ENCODE peak calls at places on chromosome 9, in four cellular contexts. L is cardiac muscle cell, E is heart left ventricle, W is tibial artery. I is an unnamed sample.
A peak's percentile ranks its signal among the peaks of the same experiment; 100 is the strongest.

GRCh38 chr9:96453625-96454024 is 3.7 kb downstream of the HABP4 start:
- DNase-seq in E (no peak), L (peak; percentile 64), W (no peak), I (no peak)

GRCh38 chr9:12289711-12290110 is 403.5 kb upstream of the TYRP1 start:
- DNase-seq in E (no peak), L (no peak), W (no peak), I (no peak)

GRCh38 chr9:107999011-107999410 is 509.4 kb upstream of the KLF4 start:
- DNase-seq in E (no peak), L (no peak), W (no peak), I (no peak)

GRCh38 chr9:94511943-94512265 is 43.0 kb upstream of the PCAT7 start:
- DNase-seq in L (no peak), E (no peak), W (no peak), I (no peak)

GRCh38 chr9:6905850-6906375 is 148.1 kb downstream of the KDM4C start:
- DNase-seq in L (no peak), E (no peak), W (no peak), I (no peak)

GRCh38 chr9:72983056-72983455 is 30.2 kb upstream of the ALDH1A1 start:
- DNase-seq in E (no peak), L (no peak), W (no peak), I (no peak)

GRCh38 chr9:123997665-123998277 is 13.8 kb upstream of the LHX2 start:
- DNase-seq in W (peak; percentile 69), L (peak; percentile 41), E (peak; percentile 62), I (peak; percentile 84)

GRCh38 chr9:75087279-75087823 is 604 bp downstream of the NMRK1 start:
- DNase-seq in E (no peak), W (peak; percentile 74), L (peak; percentile 70), I (peak; percentile 54)

GRCh38 chr9:91354846-91355245 is 6.9 kb downstream of the AUH start:
- DNase-seq in E (no peak), W (no peak), L (no peak), I (no peak)

GRCh38 chr9:16217933-16218830 is 652.3 kb downstream of the BNC2 start:
- DNase-seq in E (no peak), W (no peak), L (peak; percentile 49), I (no peak)

GRCh38 chr9:6426117-6426516 is 13.1 kb downstream of the UHRF2 start:
- DNase-seq in L (no peak), E (no peak), W (no peak), I (no peak)

GRCh38 chr9:133524679-133525228 is at the start of gene MYMK:
- DNase-seq in L (no peak), E (peak; percentile 20), W (no peak), I (peak; percentile 74)
- H3K4me1 ChIP-seq in L (peaks cover 28% of the 10 kb centered on the region), E (peaks cover 3% of the 10 kb centered on the region), W (peaks cover 20% of the 10 kb centered on the region), I (peaks cover 12% of the 10 kb centered on the region)

GRCh38 chr9:78044886-78045285 is 13.3 kb upstream of the GNAQ start:
- DNase-seq in E (no peak), L (no peak), W (no peak), I (no peak)

GRCh38 chr9:78038620-78039300 is 7.1 kb upstream of the GNAQ start:
- DNase-seq in E (no peak), L (peak; percentile 35), W (no peak), I (no peak)

GRCh38 chr9:78041971-78042370 is 10.4 kb upstream of the GNAQ start:
- DNase-seq in W (no peak), E (no peak), L (no peak), I (no peak)

GRCh38 chr9:78044189-78044588 is 12.6 kb upstream of the GNAQ start:
- DNase-seq in E (no peak), W (no peak), L (no peak), I (no peak)

DNA sequence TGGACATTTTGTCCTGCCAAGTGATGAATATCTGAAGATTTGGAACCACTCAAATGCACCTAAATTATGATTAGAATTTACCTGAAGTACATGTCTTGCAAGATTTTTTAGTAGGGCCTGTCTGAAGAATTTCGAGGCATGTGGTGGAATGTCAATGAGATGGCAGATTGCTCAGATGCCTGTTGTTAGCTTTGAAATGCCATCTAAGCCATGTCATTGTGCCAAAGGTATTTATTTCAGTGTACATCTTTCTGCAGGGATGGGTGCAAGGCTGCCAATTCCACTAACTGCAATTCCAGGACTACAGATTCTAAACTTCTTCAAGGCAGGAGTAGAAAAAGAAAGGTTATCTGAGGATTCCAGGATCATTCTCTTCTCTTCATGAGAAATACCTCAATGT is 9.1 kb upstream of the GNAQ start:
- DNase-seq in E (no peak), W (no peak), L (no peak), I (no peak)
- H3K4me1 ChIP-seq in E (no peaks in the 10 kb centered on the region), W (no peaks in the 10 kb centered on the region), L (peaks cover 6% of the 10 kb centered on the region), I (peaks cover 11% of the 10 kb centered on the region)

DNA sequence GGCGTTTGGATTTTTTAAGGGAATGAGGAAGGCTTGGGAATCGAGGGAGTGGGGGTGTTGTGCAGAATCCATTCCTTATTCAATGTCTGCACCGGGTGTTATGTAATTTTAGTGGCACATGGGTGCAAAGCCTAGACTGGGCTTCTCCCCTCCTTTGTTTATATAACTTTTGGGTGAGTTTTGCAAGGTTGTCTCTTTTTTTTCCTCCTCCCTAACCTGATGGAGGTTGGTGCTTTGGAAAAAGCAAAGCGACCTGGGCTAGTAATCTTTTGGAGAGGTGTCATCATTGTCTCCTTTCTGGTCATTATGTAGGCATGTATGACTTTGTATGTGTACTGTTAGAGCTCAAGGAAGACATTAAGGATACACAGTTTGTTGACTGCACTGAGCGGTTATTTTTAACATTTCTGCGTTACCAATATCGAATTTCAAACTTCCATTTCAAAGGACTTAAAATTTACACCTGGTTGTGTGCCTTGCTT is 3.1 kb downstream of the SMARCA2 start:
- DNase-seq in L (no peak), W (no peak), E (no peak), I (no peak)
- H3K4me1 ChIP-seq in L (peaks cover 9% of the 10 kb centered on the region), W (peaks cover 57% of the 10 kb centered on the region), E (peaks cover 4% of the 10 kb centered on the region), I (peaks cover 60% of the 10 kb centered on the region)

DNA sequence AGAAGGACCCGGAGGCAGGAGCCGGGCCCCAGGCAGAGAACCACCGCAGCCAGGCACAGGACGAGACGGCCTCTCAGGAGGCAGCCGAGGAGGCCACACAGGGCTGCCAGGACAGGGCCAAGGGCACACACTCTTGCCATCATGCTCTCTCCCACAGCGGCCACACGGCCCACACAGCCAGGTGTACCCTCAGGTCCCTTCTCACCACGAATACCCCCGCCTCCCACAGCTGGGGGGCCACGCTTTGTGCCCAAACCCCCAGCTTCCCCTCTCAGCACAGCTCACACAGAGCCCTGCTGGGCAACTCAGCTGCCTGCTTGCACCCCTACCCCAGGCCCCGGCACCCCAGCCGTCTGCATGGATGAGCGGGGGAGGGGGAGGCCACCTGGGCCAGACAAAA is 5.3 kb downstream of the SSNA1 start:
- DNase-seq in E (no peak), L (no peak), W (no peak), I (no peak)
- H3K4me1 ChIP-seq in E (peaks cover 11% of the 10 kb centered on the region), L (peaks cover 23% of the 10 kb centered on the region), W (peaks cover 37% of the 10 kb centered on the region), I (peaks cover 48% of the 10 kb centered on the region)

GRCh38 chr9:133955821-133956411 is 36.2 kb downstream of the VAV2 start:
- DNase-seq in E (peak; percentile 30), W (no peak), L (peak; percentile 59), I (peak; percentile 71)
- H3K4me1 ChIP-seq in E (no peaks in the 10 kb centered on the region), W (peaks cover 24% of the 10 kb centered on the region), L (peaks cover 25% of the 10 kb centered on the region), I (peaks cover 54% of the 10 kb centered on the region)

GRCh38 chr9:134663753-134664415 is 22.3 kb downstream of the COL5A1 start:
- DNase-seq in W (peak; percentile 65), E (no peak), L (no peak), I (peak; percentile 20)
- H3K4me1 ChIP-seq in W (peaks cover 68% of the 10 kb centered on the region), E (peaks cover 4% of the 10 kb centered on the region), L (peaks cover 43% of the 10 kb centered on the region), I (no peaks in the 10 kb centered on the region)

GRCh38 chr9:36499156-36499886 is 73.4 kb upstream of the MELK start:
- DNase-seq in L (no peak), W (no peak), E (no peak), I (no peak)

GRCh38 chr9:36504154-36504550 is 68.5 kb upstream of the MELK start:
- DNase-seq in L (no peak), W (no peak), E (no peak), I (no peak)

GRCh38 chr9:36503172-36504153 is 69.2 kb upstream of the MELK start:
- DNase-seq in W (no peak), L (no peak), E (no peak), I (no peak)

DNA sequence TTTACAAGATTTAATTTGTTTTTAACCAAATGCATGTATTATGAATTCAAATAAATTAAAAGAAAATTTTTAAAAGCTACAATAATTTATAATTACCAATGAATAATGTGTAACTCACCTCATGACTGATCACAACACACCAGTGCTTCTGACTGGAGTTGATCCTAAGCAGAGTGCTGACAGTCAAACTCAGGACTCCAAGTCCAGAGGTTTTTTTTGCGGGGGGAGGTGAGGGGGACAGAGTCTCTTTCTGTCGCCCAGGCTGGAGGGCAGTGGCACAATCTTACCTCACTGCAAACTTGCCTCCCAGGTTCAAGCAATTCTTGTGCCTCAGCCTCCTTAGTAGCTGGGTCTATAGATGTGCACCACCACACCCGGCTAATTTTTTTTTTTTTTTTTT is 71.0 kb upstream of the MELK start:
- DNase-seq in W (no peak), E (no peak), L (no peak), I (no peak)
- H3K4me1 ChIP-seq in W (no peaks in the 10 kb centered on the region), E (no peaks in the 10 kb centered on the region), L (peaks cover 23% of the 10 kb centered on the region), I (no peaks in the 10 kb centered on the region)

GRCh38 chr9:134525070-134525815 is 116.4 kb upstream of the COL5A1 start:
- DNase-seq in L (no peak), W (no peak), E (no peak), I (peak; percentile 27)
- H3K4me1 ChIP-seq in L (no peaks in the 10 kb centered on the region), W (no peaks in the 10 kb centered on the region), E (no peaks in the 10 kb centered on the region), I (no peaks in the 10 kb centered on the region)

GRCh38 chr9:122088880-122089567 is 4.1 kb downstream of the TTLL11 start:
- DNase-seq in W (no peak), L (no peak), E (no peak), I (no peak)

GRCh38 chr9:122091682-122092592 is 1.2 kb downstream of the TTLL11 start:
- DNase-seq in E (no peak), L (no peak), W (peak; percentile 7), I (no peak)

GRCh38 chr9:122090981-122091380 is 2.1 kb downstream of the TTLL11 start:
- DNase-seq in L (no peak), W (peak; percentile 33), E (no peak), I (no peak)

GRCh38 chr9:122092611-122093506 is at the start of gene TTLL11:
- DNase-seq in W (peak; percentile 98), E (peak; percentile 99), L (peak; percentile 96), I (peak; percentile 98)

GRCh38 chr9:122090287-122090883 is 2.7 kb downstream of the TTLL11 start:
- DNase-seq in W (peak; percentile 17), E (no peak), L (no peak), I (no peak)
- H3K4me1 ChIP-seq in W (peaks cover 77% of the 10 kb centered on the region), E (peaks cover 11% of the 10 kb centered on the region), L (no peaks in the 10 kb centered on the region), I (peaks cover 31% of the 10 kb centered on the region)

DNA sequence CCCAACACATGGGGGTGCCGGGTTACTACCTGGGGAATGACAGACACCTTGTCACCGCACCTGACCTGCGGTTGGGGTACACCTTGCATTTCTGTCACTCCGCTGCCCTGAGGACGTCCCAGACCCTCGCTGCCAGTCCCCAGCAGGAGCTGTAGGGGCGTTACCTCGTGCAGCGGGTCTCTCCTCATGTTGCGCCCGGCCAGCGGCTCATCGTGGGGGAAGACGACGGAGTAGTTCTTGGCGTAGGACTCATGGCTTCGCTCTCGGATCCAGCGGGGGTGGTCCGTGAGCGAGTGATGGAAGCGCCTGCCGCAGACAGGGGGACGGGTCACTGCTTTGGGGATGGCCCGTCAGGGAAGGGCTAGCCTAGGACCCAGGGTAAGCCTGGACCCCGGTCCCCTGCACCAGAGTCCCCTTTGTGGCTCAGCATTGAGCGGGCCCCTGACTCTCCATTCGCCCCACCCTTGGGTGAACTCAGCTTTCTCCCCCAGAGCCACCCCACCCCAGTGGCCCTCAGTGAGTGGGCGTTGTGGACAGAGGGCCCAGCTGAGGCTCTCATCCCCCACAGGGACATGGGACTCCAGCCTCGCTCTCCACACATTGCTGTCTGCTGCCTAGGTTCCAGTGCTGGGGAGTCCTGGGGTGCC is 29.9 kb downstream of the SARDH start:
- DNase-seq in E (peak; percentile 24), L (no peak), W (peak; percentile 50), I (peak; percentile 27)
- H3K4me1 ChIP-seq in E (no peaks in the 10 kb centered on the region), L (peaks cover 3% of the 10 kb centered on the region), W (no peaks in the 10 kb centered on the region), I (peaks cover 6% of the 10 kb centered on the region)

I was measured in left lung.